ENCODE peak calls at places on chromosome 11, in four cellular contexts. G is left lung, B is PC-3, M is AG09319. V is an unnamed sample.

GRCh38 chr11:66476841-66477251 is 3.4 kb upstream of the DPP3 start:
- DNase-seq in M (no peak), B (no peak), G (no peak), V (no peak)

GRCh38 chr11:34104680-34105078 is 750 bp upstream of the NAT10 start:
- DNase-seq in B (peak), M (no peak), G (no peak), V (no peak)

GRCh38 chr11:27904358-27905055 is 203.4 kb downstream of the KIF18A start:
- DNase-seq in M (no peak), G (no peak), B (peak), V (no peak)

GRCh38 chr11:64340671-64341335 is 799 bp downstream of the CCDC88B start:
- DNase-seq in G (peak), B (no peak), M (no peak), V (no peak)

GRCh38 chr11:75342966-75343870 is 8.2 kb downstream of the ARRB1 start:
- DNase-seq in G (no peak), M (no peak), B (peak), V (no peak)

GRCh38 chr11:77019976-77020591 is 14.1 kb upstream of the B3GNT6 start:
- DNase-seq in G (no peak), M (no peak), B (peak), V (peak)

GRCh38 chr11:77517226-77517625 is 43.3 kb upstream of the PAK1 start:
- DNase-seq in M (no peak), B (peak), G (no peak), V (no peak)

GRCh38 chr11:120061761-120062560 is 76.0 kb downstream of the TRIM29 start:
- DNase-seq in G (no peak), M (no peak), B (no peak), V (no peak)

GRCh38 chr11:64445651-64446050 is 86.7 kb downstream of the RPS6KA4 start:
- DNase-seq in G (no peak), M (no peak), B (no peak), V (no peak)

GRCh38 chr11:118988280-118988679 is 9.7 kb upstream of the CENATAC start:
- DNase-seq in G (no peak), M (no peak), B (no peak), V (no peak)

GRCh38 chr11:64134963-64135362 is 30.9 kb downstream of the MACROD1 start:
- DNase-seq in G (no peak), M (no peak), B (no peak), V (no peak)

GRCh38 chr11:134223066-134223465 is 701 bp downstream of the NCAPD3 start:
- DNase-seq in M (no peak), B (peak), G (no peak), V (no peak)

GRCh38 chr11:66739983-66740382 is 11.0 kb upstream of the SPTBN2 start:
- DNase-seq in M (no peak), B (peak), G (no peak), V (no peak)

GRCh38 chr11:90738799-90739198 is 516.0 kb upstream of the CHORDC1 start:
- DNase-seq in G (no peak), M (no peak), B (no peak), V (no peak)

GRCh38 chr11:93521086-93521485 is 22.1 kb downstream of the SMCO4 start:
- DNase-seq in G (no peak), B (peak), M (no peak), V (no peak)

GRCh38 chr11:63882555-63883242 is 34.3 kb downstream of the RCOR2 start:
- DNase-seq in M (no peak), B (no peak), G (peak), V (no peak)

GRCh38 chr11:67032830-67033555 is 10.1 kb downstream of the SYT12 start:
- DNase-seq in M (peak), B (peak), G (no peak), V (no peak)

GRCh38 chr11:76640540-76640939 is 30.0 kb downstream of the LRRC32 start:
- DNase-seq in M (no peak), B (no peak), G (no peak), V (no peak)

GRCh38 chr11:96238563-96239166 is 104.3 kb downstream of the MAML2 start:
- DNase-seq in G (no peak), B (no peak), M (no peak), V (no peak)

GRCh38 chr11:33970984-33971466 is 79.1 kb upstream of the LMO2 start:
- DNase-seq in G (no peak), M (peak), B (peak), V (peak)

GRCh38 chr11:128458316-128458715 is 129.0 kb downstream of the ETS1 start:
- DNase-seq in G (no peak), B (peak), M (no peak), V (peak)

GRCh38 chr11:111922803-111923202 is 4.1 kb downstream of the C11orf52 start:
- DNase-seq in B (peak), M (no peak), G (no peak), V (no peak)

GRCh38 chr11:46889689-46890475 is 28.5 kb downstream of the LRP4 start:
- DNase-seq in G (no peak), M (peak), B (peak), V (peak)

GRCh38 chr11:110100476-110101240 is 7.5 kb downstream of the ZC3H12C start:
- DNase-seq in G (no peak), B (no peak), M (no peak), V (no peak)

GRCh38 chr11:70128435-70128906 is 50.4 kb downstream of the ANO1 start:
- DNase-seq in B (peak), G (peak), M (no peak), V (no peak)
- TF ChIP-seq CTCF in B (peak), G (no peak), M (peak), V (no peak)

GRCh38 chr11:11942668-11943067 is 65.8 kb downstream of the DKK3 start:
- DNase-seq in M (no peak), B (no peak), G (no peak), V (no peak)
- TF ChIP-seq CTCF in M (no peak), B (no peak), G (no peak), V (no peak)

GRCh38 chr11:58900479-58901420 is 38.5 kb upstream of the GLYATL1 start:
- DNase-seq in G (peak), B (peak), M (peak), V (no peak)
- TF ChIP-seq CTCF in G (peak), B (peak), M (peak), V (peak)

GRCh38 chr11:113884361-113884836 is 9.0 kb upstream of the USP28 start:
- DNase-seq in M (no peak), G (no peak), B (no peak), V (no peak)
- TF ChIP-seq CTCF in M (no peak), G (no peak), B (no peak), V (no peak)

DNA sequence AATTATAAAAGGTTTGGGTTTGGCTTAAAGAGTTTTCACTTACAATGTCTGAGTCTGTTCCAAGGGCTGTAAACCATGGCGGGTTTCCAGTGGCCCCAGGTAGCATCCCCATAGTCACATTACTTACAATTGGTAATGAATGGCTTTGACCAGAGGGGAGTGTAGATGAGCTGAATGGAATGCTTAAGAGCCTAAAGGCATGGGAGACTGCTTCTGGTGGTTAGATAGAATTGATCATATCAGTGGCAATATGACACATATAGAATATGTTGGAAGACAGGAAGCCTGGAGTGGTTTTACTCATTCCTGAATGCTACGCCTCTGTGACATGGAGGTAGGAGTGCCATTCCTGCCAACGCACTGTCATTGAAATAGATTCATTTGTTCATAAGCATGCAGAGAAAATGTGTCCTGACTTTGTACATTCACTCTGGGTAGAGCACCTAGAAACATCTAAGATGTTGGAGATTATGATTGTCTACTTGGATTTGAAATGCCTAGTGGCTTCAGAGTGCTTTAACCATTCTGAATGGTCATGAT is 183.3 kb downstream of the BLID start:
- DNase-seq in B (peak), G (no peak), M (no peak), V (no peak)
- TF ChIP-seq CTCF in B (no peak), G (no peak), M (no peak), V (no peak)

GRCh38 chr11:11010624-11011127 is 152.8 kb upstream of the ZBED5 start:
- DNase-seq in G (no peak), M (no peak), B (peak), V (no peak)
- TF ChIP-seq CTCF in G (peak), M (peak), B (peak), V (peak)

DNA sequence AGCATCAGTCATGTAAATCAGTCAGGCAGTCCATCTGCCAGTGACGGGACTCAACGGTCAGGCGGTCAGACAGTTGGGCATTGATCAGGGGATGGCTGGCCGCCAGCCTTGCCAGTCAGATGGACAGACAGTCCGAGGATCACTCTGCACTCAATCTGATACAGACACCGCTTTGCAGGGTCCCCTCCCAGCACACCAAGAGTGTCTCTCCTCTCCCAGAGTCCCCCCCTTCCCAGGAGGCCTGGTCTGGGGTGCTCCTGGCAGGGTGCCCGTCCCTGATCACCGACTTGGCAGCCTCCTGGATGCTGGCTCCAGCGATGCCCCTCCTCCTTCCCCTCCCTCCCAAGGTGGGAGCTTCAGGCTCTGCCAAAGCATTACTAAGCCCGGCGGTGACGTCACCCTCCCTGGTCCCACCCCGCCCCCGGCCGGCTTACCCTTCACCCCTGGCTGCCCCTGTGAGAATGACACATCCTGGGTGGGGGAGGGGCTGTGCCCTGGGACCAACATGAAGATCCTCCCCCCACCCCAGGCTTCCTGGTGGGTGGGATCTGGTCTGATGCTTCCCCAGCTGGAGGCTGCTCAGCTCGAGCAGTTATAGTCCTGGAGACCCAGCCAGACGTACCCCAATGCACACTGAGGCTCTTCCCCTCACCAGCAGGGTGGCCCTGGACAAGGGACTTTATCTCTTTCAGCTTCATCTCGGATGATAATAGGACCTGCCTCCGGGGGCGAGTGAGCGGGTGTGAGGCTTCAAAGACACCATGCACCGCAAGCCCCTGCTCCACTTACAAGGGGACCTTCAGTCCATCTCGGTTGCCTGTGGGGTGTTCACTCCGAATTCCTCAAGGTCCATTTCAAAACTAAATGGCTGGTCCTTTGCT is 69.2 kb downstream of the CD82 start:
- DNase-seq in M (peak), B (peak), G (no peak), V (peak)
- TF ChIP-seq CTCF in M (no peak), B (no peak), G (no peak), V (no peak)

DNA sequence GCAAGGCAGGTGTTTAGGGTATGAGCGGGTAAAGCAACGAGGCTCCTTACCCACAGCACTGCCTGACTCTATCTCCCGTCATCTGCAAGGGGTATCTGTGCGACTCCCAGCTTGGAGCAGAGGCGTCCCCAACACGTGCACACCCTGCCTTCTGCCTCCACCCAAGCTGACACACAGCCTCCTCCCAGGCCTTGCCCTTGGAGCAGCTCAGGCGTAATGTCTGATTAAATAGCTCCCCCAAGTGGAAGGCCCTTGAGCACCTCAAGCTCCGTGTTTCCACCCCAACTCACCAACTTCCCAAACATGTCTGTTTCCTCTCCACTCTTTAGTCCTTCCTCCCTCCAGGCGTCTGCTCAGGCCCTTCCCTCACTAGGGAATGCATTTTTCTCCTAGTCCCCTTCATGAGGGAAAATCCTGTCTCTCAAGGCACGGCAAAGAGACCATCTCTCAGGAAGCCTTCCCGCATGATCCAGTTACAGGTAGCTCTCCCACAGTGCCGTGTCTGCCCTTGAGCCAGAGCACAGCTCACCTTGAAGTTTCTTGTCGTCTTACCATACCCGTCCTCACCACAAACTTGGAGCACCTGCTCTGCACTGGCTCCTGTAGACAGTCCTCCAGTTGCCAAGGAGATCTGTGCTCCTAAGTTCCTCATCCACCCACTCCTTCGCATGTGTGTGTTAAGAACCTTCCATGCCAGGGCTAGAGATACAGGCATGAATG is 15.8 kb downstream of the CYB5R2 start:
- DNase-seq in G (no peak), M (peak), B (peak), V (no peak)
- TF ChIP-seq CTCF in G (no peak), M (peak), B (peak), V (peak)

GRCh38 chr11:61791737-61792309 is 576 bp downstream of the TMEM258 start:
- DNase-seq in B (peak), M (peak), G (no peak), V (peak)
- TF ChIP-seq CTCF in B (no peak), M (no peak), G (no peak), V (no peak)

V was measured in HFF-Myc.